ENCODE peak calls at places on chromosomes 2 and 18, in ten cellular contexts. L is colonic mucosa, B is pancreas, Y is uterus, N is heart left ventricle, Q is cardiac fibroblast, A is heart right ventricle, X is transverse colon, I is fibroblast of mammary gland, G is BE2C. R is an unnamed sample.

GRCh38 chr2:166373951-166374350 is 1.8 kb downstream of the SCN9A start:
- DNase-seq in I (peak), L (no peak), G (peak), A (no peak), Q (peak), X (peak), N (no peak), Y (no peak), B (no peak), R (peak)

GRCh38 chr2:96602330-96602823 is 35.7 kb downstream of the KANSL3 start:
- DNase-seq in L (peak), Q (no peak), B (peak), Y (no peak), A (no peak), X (peak), I (no peak), G (no peak), N (no peak), R (no peak)

GRCh38 chr2:208245746-208246145 is 9.1 kb downstream of the IDH1 start:
- DNase-seq in L (no peak), Q (no peak), Y (no peak), X (no peak), I (no peak), A (no peak), N (no peak), G (no peak), B (no peak), R (no peak)

GRCh38 chr18:23225518-23225917 is 90.2 kb downstream of the CABLES1 start:
- DNase-seq in G (no peak), I (peak), A (no peak), Q (peak), B (no peak), X (no peak), L (no peak), N (no peak), Y (peak), R (peak)

GRCh38 chr2:69694894-69695849 is 46.8 kb upstream of the ANXA4 start:
- DNase-seq in I (peak), B (no peak), L (no peak), A (no peak), Y (peak), G (no peak), X (no peak), Q (peak), N (no peak), R (peak)

GRCh38 chr2:143110759-143111428 is 18.3 kb upstream of the ARHGAP15 start:
- DNase-seq in X (peak), Y (peak), L (peak), I (peak), G (peak), N (no peak), B (no peak), Q (peak), A (peak), R (peak)

GRCh38 chr18:63099848-63100625 is 219.5 kb downstream of the BCL2 start:
- DNase-seq in I (no peak), B (peak), Q (no peak), N (peak), L (peak), G (no peak), A (peak), X (peak), Y (no peak), R (no peak)

GRCh38 chr2:138485019-138485418 is 16.6 kb upstream of the SPOPL start:
- DNase-seq in X (no peak), B (no peak), A (no peak), L (no peak), I (peak), Y (no peak), G (no peak), Q (no peak), N (no peak), R (no peak)

GRCh38 chr18:63965716-63966330 is 4.1 kb upstream of the SERPINB8 start:
- DNase-seq in I (no peak), N (no peak), A (no peak), Q (no peak), G (no peak), L (no peak), X (no peak), B (no peak), Y (no peak), R (no peak)

GRCh38 chr2:238358763-238359162 is 38.4 kb downstream of the TRAF3IP1 start:
- DNase-seq in I (no peak), G (no peak), L (no peak), Y (no peak), A (no peak), X (no peak), N (no peak), B (no peak), Q (no peak), R (no peak)

GRCh38 chr2:217076651-217077232 is 216.9 kb upstream of the TNP1 start:
- DNase-seq in X (no peak), N (no peak), A (no peak), L (no peak), Y (no peak), I (no peak), B (no peak), G (no peak), Q (no peak), R (no peak)

GRCh38 chr2:43233218-43234212 is 7.1 kb upstream of the ZFP36L2 start:
- DNase-seq in B (no peak), G (no peak), X (no peak), A (no peak), Q (no peak), L (no peak), N (no peak), I (no peak), Y (no peak), R (no peak)

GRCh38 chr2:206698811-206699210 is 19.4 kb downstream of the DYTN start:
- DNase-seq in N (no peak), X (no peak), Q (no peak), Y (no peak), L (no peak), A (no peak), B (no peak), I (no peak), G (no peak), R (no peak)

GRCh38 chr2:235139956-235140800 is 188.4 kb downstream of the SH3BP4 start:
- DNase-seq in N (no peak), Y (no peak), B (no peak), L (no peak), Q (no peak), I (no peak), G (no peak), A (no peak), X (no peak), R (no peak)

GRCh38 chr2:190838492-190838910 is 42.1 kb upstream of the GLS start:
- DNase-seq in X (no peak), N (no peak), G (no peak), B (no peak), I (peak), A (no peak), L (no peak), Q (peak), Y (no peak), R (peak)

GRCh38 chr2:134201559-134201958 is 52.3 kb upstream of the MGAT5 start:
- DNase-seq in Y (no peak), B (no peak), I (no peak), A (peak), L (no peak), N (no peak), G (no peak), Q (no peak), X (no peak), R (no peak)

GRCh38 chr18:8696749-8697211 is 8.6 kb upstream of the MTCL1 start:
- DNase-seq in A (peak), Q (peak), X (peak), G (peak), Y (peak), B (peak), I (peak), N (peak), L (peak), R (peak)

GRCh38 chr2:85419009-85419711 is 646 bp downstream of the SH2D6 start:
- DNase-seq in I (no peak), X (no peak), Q (no peak), N (peak), G (no peak), A (no peak), B (no peak), L (no peak), Y (no peak), R (peak)

GRCh38 chr2:175853110-175853509 is 149.0 kb downstream of the LNPK start:
- DNase-seq in X (no peak), Q (no peak), L (no peak), G (no peak), I (no peak), B (no peak), Y (no peak), N (no peak), A (no peak), R (no peak)

GRCh38 chr18:47063070-47063469 is 27.6 kb upstream of the ELOA2 start:
- DNase-seq in B (no peak), Q (no peak), Y (no peak), I (no peak), X (no peak), N (no peak), L (no peak), A (no peak), G (no peak), R (no peak)

DNA sequence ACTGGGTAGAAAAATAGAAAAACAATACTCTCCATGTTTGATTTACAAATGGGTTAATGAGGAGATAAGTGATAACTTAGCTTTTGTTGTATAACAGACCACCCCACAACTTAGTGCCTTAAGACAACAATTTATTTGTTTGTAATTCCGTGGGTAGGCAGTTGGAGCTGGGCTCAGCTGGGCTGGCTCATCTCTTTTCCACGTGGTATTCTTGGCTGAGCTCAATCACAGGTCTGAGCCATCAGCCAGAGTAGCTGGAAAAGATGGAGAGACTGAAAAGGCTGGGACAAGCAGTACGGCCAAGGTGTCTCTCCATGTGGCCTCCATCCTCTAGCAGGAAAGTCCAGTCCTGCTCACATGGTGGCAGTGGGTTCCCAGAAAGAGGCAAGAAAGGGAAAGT is 32.2 kb upstream of the ELOA2 start:
- DNase-seq in G (no peak), A (no peak), Y (no peak), X (no peak), I (no peak), Q (no peak), B (no peak), N (no peak), L (no peak), R (no peak)
- TF ChIP-seq CTCF in G (no peak), A (no peak), Y (no peak), X (no peak), I (no peak), Q (no peak), B (no peak), N (no peak), L (no peak), R (no peak)

DNA sequence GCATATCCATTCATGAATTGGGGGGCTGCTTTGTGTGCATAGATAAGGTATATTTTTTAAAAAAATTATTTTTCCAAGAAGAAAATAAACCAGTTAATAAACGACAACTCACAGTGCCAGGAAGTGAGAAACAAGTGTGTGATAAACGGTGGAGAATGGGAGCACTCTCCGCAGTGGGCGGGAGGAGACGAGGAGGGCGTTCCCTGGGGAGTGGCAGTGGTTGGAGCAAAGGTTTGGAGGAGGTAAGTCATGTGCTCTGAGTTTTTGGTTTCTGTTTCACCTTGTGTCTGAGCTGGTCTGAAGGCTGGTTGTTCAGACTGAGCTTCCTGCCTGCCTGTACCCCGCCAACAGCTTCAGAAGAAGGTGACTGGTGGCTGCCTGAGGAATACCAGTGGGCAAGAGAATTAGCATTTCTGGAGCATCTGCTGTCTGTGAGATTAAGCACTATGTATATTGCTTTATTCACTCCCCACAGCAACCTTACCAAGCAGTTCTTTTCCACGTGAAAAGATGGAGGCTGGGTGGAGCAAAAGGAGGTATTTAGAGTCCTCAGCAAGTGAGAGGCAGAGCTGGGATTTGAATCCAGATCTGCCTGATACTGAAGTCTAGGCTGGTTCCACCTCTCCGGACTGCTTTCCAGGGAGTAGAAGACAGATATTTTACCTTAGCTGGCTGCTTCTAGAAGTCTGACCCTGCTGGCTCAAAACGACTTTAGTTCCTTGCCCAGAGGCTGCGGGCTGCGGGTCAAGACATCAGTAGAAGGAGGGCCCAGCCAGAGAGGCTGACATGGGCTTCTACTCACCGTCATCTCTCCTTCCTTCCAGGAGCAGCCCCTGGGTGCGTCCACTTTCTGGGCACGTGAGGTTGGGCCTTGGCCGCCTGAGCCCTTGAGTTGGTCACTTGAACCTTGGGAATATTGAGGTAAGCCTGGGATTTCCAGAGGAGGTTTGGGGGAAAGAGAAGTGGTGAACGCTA is 26.9 kb upstream of the CASP8 start:
- DNase-seq in A (peak), Y (peak), L (peak), X (peak), I (peak), Q (peak), G (no peak), N (peak), B (peak), R (no peak)
- H3K4me3 ChIP-seq in A (peak), Y (no peak), L (peak), X (peak), I (peak), Q (peak), G (no peak), N (peak), B (peak), R (no peak)

DNA sequence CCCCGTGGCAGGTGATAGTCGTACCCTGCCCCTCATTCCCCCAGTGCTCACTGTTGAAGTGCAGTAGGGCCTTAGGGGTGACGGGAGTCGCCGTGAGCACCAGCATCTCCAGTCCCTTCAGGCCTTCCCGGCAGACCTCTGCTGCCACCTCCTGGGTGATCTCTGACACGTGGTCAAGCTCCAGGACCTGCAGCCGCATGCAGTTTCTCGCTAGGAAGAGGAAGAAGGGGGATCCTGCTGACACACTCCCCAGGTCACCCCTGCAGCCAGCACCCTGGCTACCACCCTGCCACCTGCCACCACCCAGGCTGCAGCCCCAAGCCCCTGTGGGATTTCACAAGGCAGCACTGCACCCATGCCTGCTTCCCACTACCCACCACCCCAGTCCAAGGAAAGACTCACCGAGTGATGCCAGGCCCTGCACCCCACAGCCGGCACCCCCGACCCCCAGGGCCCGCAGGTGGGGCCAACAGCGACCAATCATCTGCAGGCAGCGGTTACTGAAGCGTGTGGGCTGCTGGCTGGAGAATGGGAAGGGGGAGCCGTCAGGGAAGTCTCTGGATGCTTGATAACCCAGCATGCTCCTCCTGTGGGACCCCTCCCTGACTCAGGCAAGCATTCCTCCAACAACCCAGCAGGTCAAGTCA is 23.8 kb downstream of the FBXO41 start:
- DNase-seq in N (no peak), I (peak), B (peak), Y (no peak), G (peak), A (no peak), X (peak), Q (peak), L (no peak), R (peak)
- TF ChIP-seq CTCF in N (peak), I (peak), B (no peak), Y (no peak), G (peak), A (peak), X (no peak), Q (peak), L (peak), R (peak)

DNA sequence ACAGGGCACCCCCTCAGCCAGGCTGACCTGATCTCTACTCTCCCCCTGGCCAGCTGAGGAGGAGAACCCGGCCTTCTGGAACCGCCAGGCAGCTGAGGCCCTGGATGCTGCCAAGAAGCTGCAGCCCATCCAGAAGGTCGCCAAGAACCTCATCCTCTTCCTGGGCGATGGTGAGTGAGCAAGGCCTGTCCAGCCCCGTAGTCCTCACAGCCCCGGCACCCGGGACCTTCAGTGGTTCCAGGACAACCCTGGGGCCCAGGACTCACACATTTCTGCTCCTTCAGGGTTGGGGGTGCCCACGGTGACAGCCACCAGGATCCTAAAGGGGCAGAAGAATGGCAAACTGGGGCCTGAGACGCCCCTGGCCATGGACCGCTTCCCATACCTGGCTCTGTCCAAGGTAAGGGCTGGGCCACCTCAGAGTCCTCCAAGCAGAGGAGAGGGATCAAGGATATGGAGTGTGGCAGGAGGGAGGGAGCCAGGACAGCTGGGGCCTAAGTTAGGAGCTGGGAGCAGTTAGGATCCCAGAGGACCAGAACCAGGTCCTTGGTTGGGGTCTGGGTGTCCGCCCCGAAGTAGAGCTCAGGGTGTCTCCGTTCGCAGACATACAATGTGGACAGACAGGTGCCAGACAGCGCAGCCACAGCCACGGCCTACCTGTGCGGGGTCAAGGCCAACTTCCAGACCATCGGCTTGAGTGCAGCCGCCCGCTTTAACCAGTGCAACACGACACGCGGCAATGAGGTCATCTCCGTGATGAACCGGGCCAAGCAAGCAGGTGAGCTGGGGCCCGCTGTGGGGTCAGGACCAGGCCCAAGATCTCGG is 555 bp downstream of the ALPI start:
- DNase-seq in X (no peak), N (no peak), Y (no peak), B (peak), I (no peak), L (no peak), A (no peak), Q (no peak), G (no peak), R (no peak)
- H3K4me3 ChIP-seq in X (no peak), N (no peak), Y (no peak), B (no peak), I (no peak), L (no peak), A (no peak), Q (no peak), G (no peak), R (no peak)

GRCh38 chr2:129766159-129766485 is 213.3 kb upstream of the RAB6C start:
- DNase-seq in B (no peak), Q (no peak), Y (no peak), L (no peak), I (no peak), A (no peak), N (no peak), X (no peak), G (no peak), R (no peak)
- TF ChIP-seq CTCF in B (no peak), Q (no peak), Y (no peak), L (no peak), I (no peak), A (no peak), N (no peak), X (no peak), G (no peak), R (no peak)

DNA sequence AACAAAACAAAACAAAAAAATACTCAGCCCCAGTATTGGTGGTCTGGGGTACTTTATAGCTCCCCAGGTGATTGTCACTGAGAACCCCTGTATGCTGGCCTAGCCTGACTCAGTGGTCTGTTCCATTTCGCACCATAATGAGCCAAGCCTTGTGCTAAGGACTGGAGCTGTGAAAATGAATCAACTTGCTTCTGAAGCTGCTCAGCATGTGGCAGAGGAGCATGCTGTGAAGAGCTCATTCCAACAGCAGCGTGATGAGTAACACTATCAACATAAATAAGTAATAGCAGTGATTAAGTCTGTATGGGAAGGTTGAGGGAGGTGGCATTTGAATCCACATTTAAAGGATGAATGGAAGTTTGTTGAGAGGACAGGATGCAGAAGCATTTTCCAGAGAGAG is 67.2 kb upstream of the ATL2 start:
- DNase-seq in X (no peak), N (no peak), G (no peak), L (no peak), A (no peak), I (peak), Q (no peak), B (no peak), Y (no peak), R (peak)
- H3K4me3 ChIP-seq in X (no peak), N (no peak), G (no peak), L (no peak), A (no peak), I (no peak), Q (no peak), B (no peak), Y (no peak), R (no peak)

DNA sequence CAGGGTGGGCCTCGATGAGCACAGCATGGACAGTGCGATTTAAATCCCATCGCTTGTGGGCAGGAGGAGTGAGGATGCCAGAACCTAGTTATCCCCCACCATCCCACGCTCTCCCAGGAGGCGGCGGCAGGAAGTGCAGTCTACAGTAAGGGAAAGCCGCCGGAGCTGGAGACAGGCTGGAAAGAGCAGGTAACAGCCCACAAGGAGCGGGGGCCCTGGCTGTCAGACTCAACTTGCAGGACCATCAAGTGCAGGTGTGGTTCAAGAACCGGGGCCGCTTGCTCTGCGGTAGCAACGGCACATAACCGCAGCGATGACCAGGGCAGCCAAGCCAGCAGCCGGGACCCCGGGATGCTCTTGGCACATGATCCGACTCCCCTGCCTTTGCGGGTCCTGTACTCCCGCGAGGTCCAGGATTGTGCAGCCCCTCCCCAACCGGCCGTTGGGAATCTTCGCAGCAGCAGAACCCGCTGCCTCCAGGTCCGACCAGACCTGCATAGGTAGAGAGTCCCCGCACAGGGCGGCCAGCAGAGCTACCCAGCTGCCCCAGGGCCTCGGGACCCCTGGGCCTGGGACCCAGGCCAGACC is 82.1 kb downstream of the BIN1 start:
- DNase-seq in G (peak), X (peak), N (no peak), L (peak), Q (peak), Y (peak), A (no peak), B (peak), I (peak), R (no peak)
- TF ChIP-seq CTCF in G (peak), X (peak), N (no peak), L (no peak), Q (peak), Y (no peak), A (no peak), B (no peak), I (peak), R (peak)